ENCODE peak calls at places on chromosome 1, in ten cellular contexts. One of them, this sample, is unnamed. For H3K4me1, the result is how much of the 10 kb centered on the place peaks cover.

GRCh38 chr1:192654607-192655389 is 18.9 kb downstream of the RGS13 start:
- DNase-seq in psoas muscle: no peak
- DNase-seq in tibial nerve: no peak
- DNase-seq in body of pancreas: no peak
- DNase-seq in cardiac muscle cell: no peak
- DNase-seq in GM23338: no peak
- DNase-seq in neural progenitor cell: no peak
- DNase-seq in fibroblast of lung: peak
- DNase-seq in mammary epithelial cell: peak
- DNase-seq in pancreas: no peak
- DNase-seq in this sample: no peak

GRCh38 chr1:83900530-83900929 is 98.4 kb downstream of the TTLL7 start:
- DNase-seq in psoas muscle: no peak
- DNase-seq in tibial nerve: no peak
- DNase-seq in body of pancreas: no peak
- DNase-seq in cardiac muscle cell: no peak
- DNase-seq in GM23338: no peak
- DNase-seq in neural progenitor cell: no peak
- DNase-seq in fibroblast of lung: peak
- DNase-seq in mammary epithelial cell: peak
- DNase-seq in pancreas: no peak
- DNase-seq in this sample: no peak

GRCh38 chr1:235710665-235711064 is 61.1 kb upstream of the GNG4 start:
- DNase-seq in psoas muscle: no peak
- DNase-seq in tibial nerve: no peak
- DNase-seq in body of pancreas: no peak
- DNase-seq in cardiac muscle cell: no peak
- DNase-seq in GM23338: no peak
- DNase-seq in neural progenitor cell: peak
- DNase-seq in fibroblast of lung: peak
- DNase-seq in mammary epithelial cell: no peak
- DNase-seq in pancreas: no peak
- DNase-seq in this sample: peak

GRCh38 chr1:236608930-236609726 is 4.8 kb upstream of the HEATR1 start:
- DNase-seq in psoas muscle: peak
- DNase-seq in tibial nerve: no peak
- DNase-seq in body of pancreas: peak
- DNase-seq in cardiac muscle cell: peak
- DNase-seq in GM23338: peak
- DNase-seq in neural progenitor cell: peak
- DNase-seq in fibroblast of lung: peak
- DNase-seq in mammary epithelial cell: peak
- DNase-seq in pancreas: peak
- DNase-seq in this sample: peak

GRCh38 chr1:170660281-170660713 is 3.6 kb upstream of the PRRX1 start:
- DNase-seq in psoas muscle: no peak
- DNase-seq in tibial nerve: no peak
- DNase-seq in body of pancreas: no peak
- DNase-seq in cardiac muscle cell: peak
- DNase-seq in GM23338: peak
- DNase-seq in neural progenitor cell: peak
- DNase-seq in fibroblast of lung: no peak
- DNase-seq in mammary epithelial cell: no peak
- DNase-seq in pancreas: no peak
- DNase-seq in this sample: no peak

GRCh38 chr1:63829349-63830327 is 55.8 kb downstream of the ROR1 start:
- DNase-seq in psoas muscle: no peak
- DNase-seq in tibial nerve: no peak
- DNase-seq in body of pancreas: no peak
- DNase-seq in cardiac muscle cell: no peak
- DNase-seq in GM23338: no peak
- DNase-seq in neural progenitor cell: no peak
- DNase-seq in fibroblast of lung: peak
- DNase-seq in mammary epithelial cell: no peak
- DNase-seq in pancreas: no peak
- DNase-seq in this sample: no peak

GRCh38 chr1:30008998-30009657 is 714.3 kb downstream of the MATN1 start:
- DNase-seq in psoas muscle: no peak
- DNase-seq in tibial nerve: no peak
- DNase-seq in body of pancreas: no peak
- DNase-seq in cardiac muscle cell: no peak
- DNase-seq in GM23338: peak
- DNase-seq in neural progenitor cell: no peak
- DNase-seq in fibroblast of lung: no peak
- DNase-seq in mammary epithelial cell: peak
- DNase-seq in pancreas: no peak
- DNase-seq in this sample: no peak

GRCh38 chr1:231951399-231951798 is 324.8 kb downstream of the DISC1 start:
- DNase-seq in psoas muscle: no peak
- DNase-seq in tibial nerve: no peak
- DNase-seq in body of pancreas: no peak
- DNase-seq in cardiac muscle cell: no peak
- DNase-seq in GM23338: no peak
- DNase-seq in neural progenitor cell: no peak
- DNase-seq in fibroblast of lung: no peak
- DNase-seq in mammary epithelial cell: peak
- DNase-seq in pancreas: no peak
- DNase-seq in this sample: no peak

GRCh38 chr1:154276797-154277196 is 4.4 kb downstream of the HAX1 start:
- DNase-seq in psoas muscle: no peak
- DNase-seq in tibial nerve: no peak
- DNase-seq in body of pancreas: no peak
- DNase-seq in cardiac muscle cell: no peak
- DNase-seq in GM23338: peak
- DNase-seq in neural progenitor cell: peak
- DNase-seq in fibroblast of lung: no peak
- DNase-seq in mammary epithelial cell: no peak
- DNase-seq in pancreas: no peak
- DNase-seq in this sample: no peak

GRCh38 chr1:11473635-11474034 is 5.3 kb upstream of the DISP3 start:
- DNase-seq in psoas muscle: no peak
- DNase-seq in tibial nerve: no peak
- DNase-seq in body of pancreas: no peak
- DNase-seq in cardiac muscle cell: peak
- DNase-seq in GM23338: peak
- DNase-seq in neural progenitor cell: peak
- DNase-seq in fibroblast of lung: no peak
- DNase-seq in mammary epithelial cell: peak
- DNase-seq in pancreas: no peak
- DNase-seq in this sample: no peak

GRCh38 chr1:157137051-157137772 is 983 bp downstream of the ETV3 start:
- DNase-seq in psoas muscle: no peak
- DNase-seq in tibial nerve: peak
- DNase-seq in body of pancreas: no peak
- DNase-seq in cardiac muscle cell: peak
- DNase-seq in GM23338: no peak
- DNase-seq in neural progenitor cell: peak
- DNase-seq in fibroblast of lung: peak
- DNase-seq in mammary epithelial cell: peak
- DNase-seq in pancreas: no peak
- DNase-seq in this sample: no peak
- H3K4me1 ChIP-seq in psoas muscle: under half
- H3K4me1 ChIP-seq in tibial nerve: under half
- H3K4me1 ChIP-seq in body of pancreas: under half
- H3K4me1 ChIP-seq in cardiac muscle cell: under half
- H3K4me1 ChIP-seq in GM23338: under half
- H3K4me1 ChIP-seq in neural progenitor cell: under half
- H3K4me1 ChIP-seq in fibroblast of lung: under half
- H3K4me1 ChIP-seq in mammary epithelial cell: half or more
- H3K4me1 ChIP-seq in pancreas: under half
- H3K4me1 ChIP-seq in this sample: under half

GRCh38 chr1:7583291-7584096 is 187.6 kb upstream of the VAMP3 start:
- DNase-seq in psoas muscle: no peak
- DNase-seq in tibial nerve: no peak
- DNase-seq in body of pancreas: no peak
- DNase-seq in cardiac muscle cell: no peak
- DNase-seq in GM23338: peak
- DNase-seq in neural progenitor cell: peak
- DNase-seq in fibroblast of lung: no peak
- DNase-seq in mammary epithelial cell: no peak
- DNase-seq in pancreas: no peak
- DNase-seq in this sample: no peak
- TF ChIP-seq CTCF in psoas muscle: no peak
- TF ChIP-seq CTCF in tibial nerve: no peak
- TF ChIP-seq CTCF in body of pancreas: no peak
- TF ChIP-seq CTCF in cardiac muscle cell: no peak
- TF ChIP-seq CTCF in GM23338: peak
- TF ChIP-seq CTCF in neural progenitor cell: peak
- TF ChIP-seq CTCF in fibroblast of lung: no peak
- TF ChIP-seq CTCF in mammary epithelial cell: no peak
- TF ChIP-seq CTCF in pancreas: no peak
- TF ChIP-seq CTCF in this sample: no peak

GRCh38 chr1:25888426-25888987 is 13.0 kb upstream of the PAQR7 start:
- DNase-seq in psoas muscle: peak
- DNase-seq in tibial nerve: no peak
- DNase-seq in body of pancreas: no peak
- DNase-seq in cardiac muscle cell: no peak
- DNase-seq in GM23338: no peak
- DNase-seq in neural progenitor cell: no peak
- DNase-seq in fibroblast of lung: no peak
- DNase-seq in mammary epithelial cell: peak
- DNase-seq in pancreas: no peak
- DNase-seq in this sample: no peak

GRCh38 chr1:25889470-25889869 is 14.0 kb upstream of the PAQR7 start:
- DNase-seq in psoas muscle: peak
- DNase-seq in tibial nerve: no peak
- DNase-seq in body of pancreas: no peak
- DNase-seq in cardiac muscle cell: no peak
- DNase-seq in GM23338: peak
- DNase-seq in neural progenitor cell: peak
- DNase-seq in fibroblast of lung: peak
- DNase-seq in mammary epithelial cell: no peak
- DNase-seq in pancreas: no peak
- DNase-seq in this sample: no peak

GRCh38 chr1:25890249-25891034 is 14.9 kb upstream of the PAQR7 start:
- DNase-seq in psoas muscle: no peak
- DNase-seq in tibial nerve: no peak
- DNase-seq in body of pancreas: peak
- DNase-seq in cardiac muscle cell: no peak
- DNase-seq in GM23338: no peak
- DNase-seq in neural progenitor cell: no peak
- DNase-seq in fibroblast of lung: peak
- DNase-seq in mammary epithelial cell: peak
- DNase-seq in pancreas: peak
- DNase-seq in this sample: no peak

GRCh38 chr1:25893072-25893604 is 13.1 kb downstream of the STMN1 start:
- DNase-seq in psoas muscle: no peak
- DNase-seq in tibial nerve: no peak
- DNase-seq in body of pancreas: no peak
- DNase-seq in cardiac muscle cell: no peak
- DNase-seq in GM23338: no peak
- DNase-seq in neural progenitor cell: no peak
- DNase-seq in fibroblast of lung: no peak
- DNase-seq in mammary epithelial cell: no peak
- DNase-seq in pancreas: no peak
- DNase-seq in this sample: no peak

DNA sequence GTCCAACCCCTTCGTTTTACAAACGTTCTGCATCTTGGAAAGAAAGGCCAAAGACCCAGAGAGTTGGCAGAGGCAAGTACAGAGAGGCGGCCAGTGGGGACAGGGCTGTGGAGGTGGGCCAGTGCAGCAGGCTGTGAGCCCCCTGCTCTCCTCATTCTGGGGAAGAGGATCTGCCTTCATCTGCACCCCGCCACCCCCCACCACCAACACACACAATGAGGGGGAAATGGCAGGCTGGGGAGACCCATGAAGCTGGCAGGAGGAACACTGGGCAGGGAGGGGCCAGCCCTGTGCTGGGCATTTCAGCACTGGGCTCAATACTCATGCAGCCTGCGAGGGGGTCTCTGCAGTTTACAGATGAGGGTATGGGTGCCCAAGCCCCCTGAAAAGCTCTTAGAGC is 14.6 kb downstream of the STMN1 start:
- DNase-seq in psoas muscle: no peak
- DNase-seq in tibial nerve: no peak
- DNase-seq in body of pancreas: no peak
- DNase-seq in cardiac muscle cell: no peak
- DNase-seq in GM23338: no peak
- DNase-seq in neural progenitor cell: no peak
- DNase-seq in fibroblast of lung: no peak
- DNase-seq in mammary epithelial cell: no peak
- DNase-seq in pancreas: no peak
- DNase-seq in this sample: no peak
- H3K27ac ChIP-seq in psoas muscle: no peak
- H3K27ac ChIP-seq in tibial nerve: peak
- H3K27ac ChIP-seq in body of pancreas: no peak
- H3K27ac ChIP-seq in cardiac muscle cell: no peak
- H3K27ac ChIP-seq in GM23338: peak
- H3K27ac ChIP-seq in neural progenitor cell: peak
- H3K27ac ChIP-seq in fibroblast of lung: peak
- H3K27ac ChIP-seq in mammary epithelial cell: peak
- H3K27ac ChIP-seq in pancreas: peak
- H3K27ac ChIP-seq in this sample: no peak

GRCh38 chr1:26723013-26723991 is 27.5 kb downstream of the ARID1A start:
- DNase-seq in psoas muscle: peak
- DNase-seq in tibial nerve: peak
- DNase-seq in body of pancreas: peak
- DNase-seq in cardiac muscle cell: peak
- DNase-seq in GM23338: peak
- DNase-seq in neural progenitor cell: peak
- DNase-seq in fibroblast of lung: peak
- DNase-seq in mammary epithelial cell: peak
- DNase-seq in pancreas: peak
- DNase-seq in this sample: peak

GRCh38 chr1:26726784-26727183 is 31.0 kb downstream of the ARID1A start:
- DNase-seq in psoas muscle: no peak
- DNase-seq in tibial nerve: no peak
- DNase-seq in body of pancreas: no peak
- DNase-seq in cardiac muscle cell: no peak
- DNase-seq in GM23338: no peak
- DNase-seq in neural progenitor cell: no peak
- DNase-seq in fibroblast of lung: no peak
- DNase-seq in mammary epithelial cell: no peak
- DNase-seq in pancreas: no peak
- DNase-seq in this sample: no peak

GRCh38 chr1:26724118-26724517 is 28.3 kb downstream of the ARID1A start:
- DNase-seq in psoas muscle: no peak
- DNase-seq in tibial nerve: no peak
- DNase-seq in body of pancreas: no peak
- DNase-seq in cardiac muscle cell: no peak
- DNase-seq in GM23338: no peak
- DNase-seq in neural progenitor cell: no peak
- DNase-seq in fibroblast of lung: no peak
- DNase-seq in mammary epithelial cell: no peak
- DNase-seq in pancreas: no peak
- DNase-seq in this sample: no peak

GRCh38 chr1:26721669-26722355 is 26.0 kb downstream of the ARID1A start:
- DNase-seq in psoas muscle: no peak
- DNase-seq in tibial nerve: no peak
- DNase-seq in body of pancreas: no peak
- DNase-seq in cardiac muscle cell: no peak
- DNase-seq in GM23338: no peak
- DNase-seq in neural progenitor cell: no peak
- DNase-seq in fibroblast of lung: no peak
- DNase-seq in mammary epithelial cell: no peak
- DNase-seq in pancreas: no peak
- DNase-seq in this sample: no peak

DNA sequence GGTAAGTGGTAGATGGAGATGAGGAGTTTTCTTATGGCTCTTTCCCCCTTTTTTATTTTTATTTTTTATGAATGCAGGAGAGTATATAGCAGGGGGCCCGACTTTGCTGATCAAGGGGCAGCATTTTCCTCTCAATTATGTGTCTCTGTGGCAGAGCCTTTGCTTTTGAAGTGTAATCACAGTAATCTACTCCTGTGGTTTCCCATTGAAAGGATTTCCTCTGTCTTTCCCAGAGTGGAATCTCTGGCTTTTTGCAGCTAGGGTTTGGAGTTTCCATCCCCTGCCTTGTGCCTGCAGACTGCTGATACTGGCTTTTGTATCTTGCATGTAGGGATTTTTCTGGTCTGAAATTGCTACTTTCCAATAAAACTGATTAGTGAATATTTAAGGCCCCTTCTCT is 29.1 kb downstream of the ARID1A start:
- DNase-seq in psoas muscle: no peak
- DNase-seq in tibial nerve: no peak
- DNase-seq in body of pancreas: no peak
- DNase-seq in cardiac muscle cell: no peak
- DNase-seq in GM23338: peak
- DNase-seq in neural progenitor cell: peak
- DNase-seq in fibroblast of lung: no peak
- DNase-seq in mammary epithelial cell: no peak
- DNase-seq in pancreas: no peak
- DNase-seq in this sample: no peak
- H3K4me1 ChIP-seq in psoas muscle: half or more
- H3K4me1 ChIP-seq in tibial nerve: under half
- H3K4me1 ChIP-seq in body of pancreas: half or more
- H3K4me1 ChIP-seq in cardiac muscle cell: half or more
- H3K4me1 ChIP-seq in GM23338: half or more
- H3K4me1 ChIP-seq in neural progenitor cell: half or more
- H3K4me1 ChIP-seq in fibroblast of lung: under half
- H3K4me1 ChIP-seq in mammary epithelial cell: under half
- H3K4me1 ChIP-seq in pancreas: under half
- H3K4me1 ChIP-seq in this sample: half or more

This sample was measured in heart right ventricle.